ENCODE peak calls at places on chromosomes 5 and 9, in nine cellular contexts. One of them, this sample, is unnamed.

GRCh38 chr9:35000535-35001284 is 11.2 kb downstream of the DNAJB5 start:
- DNase-seq in endodermal cell: peak; percentile 30
- DNase-seq in COR-L47: no peak
- DNase-seq in dermis microvascular lymphatic vessel endothelial cell: no peak
- DNase-seq in nucleus accumbens: no peak
- DNase-seq in heart left ventricle: no peak
- DNase-seq in anterior cingulate cortex: no peak
- DNase-seq in NCI-H2171 treated with DMSO at 0.1 percent for 48 hours: no peak
- DNase-seq in T-helper 17 cell: no peak
- DNase-seq in this sample: peak; percentile 44

GRCh38 chr5:95615164-95615467 is 4.8 kb upstream of the GPR150 start:
- DNase-seq in endodermal cell: no peak
- DNase-seq in COR-L47: no peak
- DNase-seq in dermis microvascular lymphatic vessel endothelial cell: no peak
- DNase-seq in nucleus accumbens: no peak
- DNase-seq in heart left ventricle: no peak
- DNase-seq in anterior cingulate cortex: no peak
- DNase-seq in NCI-H2171 treated with DMSO at 0.1 percent for 48 hours: no peak
- DNase-seq in T-helper 17 cell: no peak
- DNase-seq in this sample: no peak

GRCh38 chr9:124773473-124774130 is 2.5 kb upstream of the NR6A1 start:
- DNase-seq in endodermal cell: no peak
- DNase-seq in COR-L47: no peak
- DNase-seq in dermis microvascular lymphatic vessel endothelial cell: no peak
- DNase-seq in nucleus accumbens: no peak
- DNase-seq in heart left ventricle: no peak
- DNase-seq in anterior cingulate cortex: no peak
- DNase-seq in NCI-H2171 treated with DMSO at 0.1 percent for 48 hours: no peak
- DNase-seq in T-helper 17 cell: no peak
- DNase-seq in this sample: no peak

GRCh38 chr5:111454198-111454606 is 58.1 kb downstream of the STARD4 start:
- DNase-seq in endodermal cell: no peak
- DNase-seq in COR-L47: peak; percentile 90
- DNase-seq in dermis microvascular lymphatic vessel endothelial cell: no peak
- DNase-seq in nucleus accumbens: no peak
- DNase-seq in heart left ventricle: no peak
- DNase-seq in anterior cingulate cortex: no peak
- DNase-seq in NCI-H2171 treated with DMSO at 0.1 percent for 48 hours: peak; percentile 90
- DNase-seq in T-helper 17 cell: no peak
- DNase-seq in this sample: no peak

GRCh38 chr5:39381376-39381775 is 17.1 kb upstream of the C9 start:
- DNase-seq in endodermal cell: no peak
- DNase-seq in COR-L47: no peak
- DNase-seq in dermis microvascular lymphatic vessel endothelial cell: no peak
- DNase-seq in nucleus accumbens: no peak
- DNase-seq in heart left ventricle: no peak
- DNase-seq in anterior cingulate cortex: no peak
- DNase-seq in NCI-H2171 treated with DMSO at 0.1 percent for 48 hours: no peak
- DNase-seq in T-helper 17 cell: no peak
- DNase-seq in this sample: no peak

GRCh38 chr5:32024751-32025150 is 149.4 kb downstream of the GOLPH3 start:
- DNase-seq in endodermal cell: no peak
- DNase-seq in COR-L47: no peak
- DNase-seq in dermis microvascular lymphatic vessel endothelial cell: no peak
- DNase-seq in nucleus accumbens: no peak
- DNase-seq in heart left ventricle: no peak
- DNase-seq in anterior cingulate cortex: no peak
- DNase-seq in NCI-H2171 treated with DMSO at 0.1 percent for 48 hours: no peak
- DNase-seq in T-helper 17 cell: no peak
- DNase-seq in this sample: no peak

GRCh38 chr5:1315709-1316587 is 21.1 kb upstream of the TERT start:
- DNase-seq in endodermal cell: peak; percentile 75
- DNase-seq in COR-L47: peak; percentile 98
- DNase-seq in dermis microvascular lymphatic vessel endothelial cell: no peak
- DNase-seq in nucleus accumbens: no peak
- DNase-seq in heart left ventricle: no peak
- DNase-seq in anterior cingulate cortex: no peak
- DNase-seq in NCI-H2171 treated with DMSO at 0.1 percent for 48 hours: peak; percentile 97
- DNase-seq in T-helper 17 cell: peak; percentile 29
- DNase-seq in this sample: no peak

GRCh38 chr5:164679461-164679860 is 1174.0 kb downstream of the MAT2B start:
- DNase-seq in endodermal cell: peak; percentile 47
- DNase-seq in COR-L47: no peak
- DNase-seq in dermis microvascular lymphatic vessel endothelial cell: no peak
- DNase-seq in nucleus accumbens: no peak
- DNase-seq in heart left ventricle: no peak
- DNase-seq in anterior cingulate cortex: no peak
- DNase-seq in NCI-H2171 treated with DMSO at 0.1 percent for 48 hours: no peak
- DNase-seq in T-helper 17 cell: no peak
- DNase-seq in this sample: no peak

GRCh38 chr9:70525553-70525952 is 111.1 kb upstream of the KLF9 start:
- DNase-seq in endodermal cell: no peak
- DNase-seq in COR-L47: no peak
- DNase-seq in dermis microvascular lymphatic vessel endothelial cell: peak; percentile 53
- DNase-seq in nucleus accumbens: no peak
- DNase-seq in heart left ventricle: no peak
- DNase-seq in anterior cingulate cortex: no peak
- DNase-seq in NCI-H2171 treated with DMSO at 0.1 percent for 48 hours: no peak
- DNase-seq in T-helper 17 cell: no peak
- DNase-seq in this sample: no peak

GRCh38 chr5:131417240-131417869 is 153.5 kb downstream of the CDC42SE2 start:
- DNase-seq in endodermal cell: peak; percentile 91
- DNase-seq in COR-L47: peak; percentile 65
- DNase-seq in dermis microvascular lymphatic vessel endothelial cell: peak; percentile 84
- DNase-seq in nucleus accumbens: peak; percentile 82
- DNase-seq in heart left ventricle: peak; percentile 63
- DNase-seq in anterior cingulate cortex: peak; percentile 54
- DNase-seq in NCI-H2171 treated with DMSO at 0.1 percent for 48 hours: peak; percentile 59
- DNase-seq in T-helper 17 cell: peak; percentile 75
- DNase-seq in this sample: peak; percentile 79

GRCh38 chr5:148457183-148457620 is 73.4 kb downstream of the FBXO38 start:
- DNase-seq in endodermal cell: no peak
- DNase-seq in COR-L47: peak; percentile 89
- DNase-seq in dermis microvascular lymphatic vessel endothelial cell: peak; percentile 36
- DNase-seq in nucleus accumbens: no peak
- DNase-seq in heart left ventricle: no peak
- DNase-seq in anterior cingulate cortex: no peak
- DNase-seq in NCI-H2171 treated with DMSO at 0.1 percent for 48 hours: peak; percentile 35
- DNase-seq in T-helper 17 cell: no peak
- DNase-seq in this sample: no peak

GRCh38 chr9:128254855-128255759 is 20.7 kb downstream of the GOLGA2 start:
- DNase-seq in endodermal cell: peak; percentile 95
- DNase-seq in COR-L47: peak; percentile 23
- DNase-seq in dermis microvascular lymphatic vessel endothelial cell: peak; percentile 65
- DNase-seq in nucleus accumbens: peak; percentile 70
- DNase-seq in heart left ventricle: peak; percentile 62
- DNase-seq in anterior cingulate cortex: peak; percentile 15
- DNase-seq in NCI-H2171 treated with DMSO at 0.1 percent for 48 hours: peak; percentile 35
- DNase-seq in T-helper 17 cell: peak; percentile 51
- DNase-seq in this sample: no peak

GRCh38 chr9:16131269-16131668 is 578.4 kb downstream of the CCDC171 start:
- DNase-seq in endodermal cell: peak; percentile 67
- DNase-seq in COR-L47: no peak
- DNase-seq in dermis microvascular lymphatic vessel endothelial cell: no peak
- DNase-seq in nucleus accumbens: no peak
- DNase-seq in heart left ventricle: no peak
- DNase-seq in anterior cingulate cortex: no peak
- DNase-seq in NCI-H2171 treated with DMSO at 0.1 percent for 48 hours: no peak
- DNase-seq in T-helper 17 cell: no peak
- DNase-seq in this sample: no peak

GRCh38 chr9:93024986-93025630 is 33.4 kb upstream of the SUSD3 start:
- DNase-seq in endodermal cell: no peak
- DNase-seq in COR-L47: no peak
- DNase-seq in dermis microvascular lymphatic vessel endothelial cell: no peak
- DNase-seq in nucleus accumbens: no peak
- DNase-seq in heart left ventricle: no peak
- DNase-seq in anterior cingulate cortex: no peak
- DNase-seq in NCI-H2171 treated with DMSO at 0.1 percent for 48 hours: no peak
- DNase-seq in T-helper 17 cell: no peak
- DNase-seq in this sample: no peak

GRCh38 chr5:15261279-15261668 is 238.7 kb upstream of the FBXL7 start:
- DNase-seq in endodermal cell: no peak
- DNase-seq in COR-L47: no peak
- DNase-seq in dermis microvascular lymphatic vessel endothelial cell: no peak
- DNase-seq in nucleus accumbens: no peak
- DNase-seq in heart left ventricle: no peak
- DNase-seq in anterior cingulate cortex: no peak
- DNase-seq in NCI-H2171 treated with DMSO at 0.1 percent for 48 hours: no peak
- DNase-seq in T-helper 17 cell: no peak
- DNase-seq in this sample: no peak

GRCh38 chr5:55407059-55407684 is 99.4 kb downstream of the MTREX start:
- DNase-seq in endodermal cell: no peak
- DNase-seq in COR-L47: peak; percentile 32
- DNase-seq in dermis microvascular lymphatic vessel endothelial cell: peak; percentile 68
- DNase-seq in nucleus accumbens: peak; percentile 12
- DNase-seq in heart left ventricle: no peak
- DNase-seq in anterior cingulate cortex: peak; percentile 9
- DNase-seq in NCI-H2171 treated with DMSO at 0.1 percent for 48 hours: peak; percentile 28
- DNase-seq in T-helper 17 cell: no peak
- DNase-seq in this sample: no peak

GRCh38 chr9:86721843-86722705 is 225.2 kb downstream of the GAS1 start:
- DNase-seq in endodermal cell: no peak
- DNase-seq in COR-L47: no peak
- DNase-seq in dermis microvascular lymphatic vessel endothelial cell: no peak
- DNase-seq in nucleus accumbens: no peak
- DNase-seq in heart left ventricle: peak; percentile 59
- DNase-seq in anterior cingulate cortex: no peak
- DNase-seq in NCI-H2171 treated with DMSO at 0.1 percent for 48 hours: no peak
- DNase-seq in T-helper 17 cell: no peak
- DNase-seq in this sample: peak; percentile 76

This sample was measured in right atrium auricular region.